ENCODE peak calls at places on chromosomes 3 and 15, in five cellular contexts. A is memory B cell; K is NCI-H1930; O is activated naive CD4-positive, alpha-beta T cell; X is neural crest cell. T is an unnamed sample.

GRCh38 chr15:92429378-92430066 is 35.8 kb downstream of the ST8SIA2 start:
- DNase-seq in A (no peak), K (no peak), O (no peak), X (no peak), T (peak)

GRCh38 chr3:106811376-106811775 is 565.9 kb upstream of the CCDC54 start:
- DNase-seq in A (no peak), K (no peak), O (no peak), X (no peak), T (no peak)

GRCh38 chr3:58667229-58667628 is 655 bp upstream of the FAM3D start:
- DNase-seq in A (no peak), K (no peak), O (no peak), X (no peak), T (no peak)

GRCh38 chr3:71542548-71543370 is 40.8 kb downstream of the FOXP1 start:
- DNase-seq in A (peak), K (no peak), O (no peak), X (peak), T (no peak)

GRCh38 chr3:76044601-76045600 is 259.6 kb upstream of the ZNF717 start:
- DNase-seq in A (no peak), K (no peak), O (no peak), X (peak), T (no peak)

GRCh38 chr15:48627260-48627969 is 18.1 kb downstream of the FBN1 start:
- DNase-seq in A (no peak), K (no peak), O (no peak), X (no peak), T (peak)

GRCh38 chr15:52018693-52019393 is at the start of gene MAPK6:
- DNase-seq in A (peak), K (peak), O (peak), X (peak), T (peak)

GRCh38 chr3:59235221-59236012 is 185.6 kb upstream of the CFAP20DC start:
- DNase-seq in A (no peak), K (no peak), O (no peak), X (no peak), T (no peak)

GRCh38 chr3:195183071-195183776 is 87.7 kb downstream of the XXYLT1 start:
- DNase-seq in A (no peak), K (no peak), O (no peak), X (no peak), T (no peak)

GRCh38 chr15:99117111-99117510 is 12.2 kb downstream of the SYNM start:
- DNase-seq in A (no peak), K (no peak), O (no peak), X (no peak), T (no peak)

GRCh38 chr15:57752840-57753239 is 46.3 kb downstream of the POLR2M start:
- DNase-seq in A (no peak), K (no peak), O (no peak), X (no peak), T (no peak)

GRCh38 chr15:38696120-38696727 is 131.6 kb upstream of the RASGRP1 start:
- DNase-seq in A (no peak), K (no peak), O (peak), X (no peak), T (no peak)

GRCh38 chr3:42763023-42763422 is 10.0 kb downstream of the CCDC13 start:
- DNase-seq in A (no peak), K (no peak), O (no peak), X (no peak), T (no peak)

GRCh38 chr15:66193066-66193465 is 60.5 kb downstream of the MEGF11 start:
- DNase-seq in A (no peak), K (no peak), O (no peak), X (no peak), T (no peak)

GRCh38 chr3:157388976-157389375 is 47.7 kb upstream of the PTX3 start:
- DNase-seq in A (no peak), K (no peak), O (no peak), X (no peak), T (no peak)

GRCh38 chr15:63218114-63218808 is 28.9 kb downstream of the RAB8B start:
- DNase-seq in A (no peak), K (no peak), O (no peak), X (no peak), T (no peak)

GRCh38 chr15:40103124-40103858 is 5.4 kb downstream of the BMF start:
- DNase-seq in A (no peak), K (no peak), O (no peak), X (no peak), T (peak)

GRCh38 chr3:56796202-56796601 is 5.5 kb downstream of the ARHGEF3 start:
- DNase-seq in A (no peak), K (peak), O (no peak), X (no peak), T (no peak)

GRCh38 chr15:59274126-59274970 is 67.7 kb downstream of the LDHAL6B start:
- DNase-seq in A (no peak), K (no peak), O (no peak), X (no peak), T (no peak)

GRCh38 chr3:172461530-172462138 is 13.4 kb upstream of the GHSR start:
- DNase-seq in A (peak), K (no peak), O (no peak), X (no peak), T (peak)

GRCh38 chr15:44535509-44536297 is 1.2 kb upstream of the EIF3J start:
- DNase-seq in A (peak), K (peak), O (peak), X (no peak), T (no peak)

GRCh38 chr15:63523306-63523990 is 19.1 kb downstream of the USP3 start:
- DNase-seq in A (no peak), K (no peak), O (no peak), X (no peak), T (no peak)

GRCh38 chr3:149180057-149180573 is 41.5 kb downstream of the CP start:
- DNase-seq in A (no peak), K (no peak), O (no peak), X (no peak), T (peak)

T was measured in NCI-H460.